ENCODE peak calls at places on chromosomes 7 and 10, in ten cellular contexts. S is heart right ventricle, O is SK-N-SH, I is fibroblast of mammary gland, M is MM.1S, A is esophagus squamous epithelium, Z is brain microvascular endothelial cell, R is H1, Y is K562, B is HCT116. X is an unnamed sample.

GRCh38 chr7:112692333-112692732 is 97.9 kb downstream of the TMEM168 start:
- DNase-seq in S (no peak), O (no peak), I (no peak), M (no peak), A (no peak), Z (no peak), R (no peak), Y (no peak), B (no peak), X (no peak)

GRCh38 chr7:537911-538634 is 18.4 kb upstream of the PDGFA start:
- DNase-seq in S (peak), O (peak), I (peak), M (no peak), A (no peak), Z (peak), R (peak), Y (no peak), B (peak), X (peak)

GRCh38 chr10:58513189-58514101 is 773 bp downstream of the BICC1 start:
- DNase-seq in S (peak), O (peak), I (peak), M (no peak), A (no peak), Z (peak), R (no peak), Y (no peak), B (no peak), X (no peak)

GRCh38 chr10:4450981-4451501 is 375.0 kb upstream of the AKR1E2 start:
- DNase-seq in S (no peak), O (no peak), I (peak), M (no peak), A (no peak), Z (no peak), R (no peak), Y (no peak), B (no peak), X (peak)

GRCh38 chr7:157158400-157158799 is 19.7 kb downstream of the UBE3C start:
- DNase-seq in S (no peak), O (no peak), I (no peak), M (no peak), A (no peak), Z (no peak), R (no peak), Y (no peak), B (no peak), X (no peak)

GRCh38 chr7:123557016-123557630 is 495 bp downstream of the NDUFA5 start:
- DNase-seq in S (no peak), O (no peak), I (peak), M (peak), A (no peak), Z (no peak), R (no peak), Y (no peak), B (no peak), X (no peak)

GRCh38 chr7:139737221-139738100 is 40.3 kb downstream of the HIPK2 start:
- DNase-seq in S (no peak), O (no peak), I (peak), M (no peak), A (no peak), Z (no peak), R (no peak), Y (no peak), B (no peak), X (no peak)

GRCh38 chr7:26156454-26157365 is 4.7 kb downstream of the NFE2L3 start:
- DNase-seq in S (no peak), O (no peak), I (peak), M (peak), A (no peak), Z (peak), R (no peak), Y (peak), B (peak), X (peak)

GRCh38 chr7:131840291-131840690 is 283.9 kb upstream of the PODXL start:
- DNase-seq in S (no peak), O (no peak), I (no peak), M (no peak), A (no peak), Z (no peak), R (no peak), Y (no peak), B (no peak), X (no peak)

GRCh38 chr10:101001225-101002035 is 1.8 kb downstream of the LZTS2 start:
- DNase-seq in S (peak), O (peak), I (peak), M (peak), A (no peak), Z (peak), R (no peak), Y (peak), B (no peak), X (peak)

GRCh38 chr10:21507066-21507669 is 18.3 kb downstream of the SKIDA1 start:
- DNase-seq in S (no peak), O (no peak), I (no peak), M (no peak), A (no peak), Z (no peak), R (no peak), Y (no peak), B (no peak), X (no peak)

GRCh38 chr10:93749218-93749799 is 8.4 kb upstream of the LGI1 start:
- DNase-seq in S (no peak), O (no peak), I (peak), M (no peak), A (no peak), Z (no peak), R (peak), Y (no peak), B (no peak), X (no peak)

GRCh38 chr10:100637785-100638184 is 102.0 kb downstream of the HIF1AN start:
- DNase-seq in S (no peak), O (peak), I (no peak), M (no peak), A (no peak), Z (peak), R (peak), Y (peak), B (peak), X (no peak)

GRCh38 chr7:75584385-75584784 is 92.3 kb downstream of the SPDYE5 start:
- DNase-seq in S (no peak), O (no peak), I (no peak), M (no peak), A (no peak), Z (no peak), R (no peak), Y (no peak), B (no peak), X (no peak)

GRCh38 chr10:33791295-33791694 is 456.8 kb upstream of the NRP1 start:
- DNase-seq in S (no peak), O (no peak), I (peak), M (no peak), A (no peak), Z (no peak), R (no peak), Y (no peak), B (no peak), X (no peak)

GRCh38 chr10:60479305-60480020 is 89.8 kb upstream of the ANK3 start:
- DNase-seq in S (no peak), O (no peak), I (no peak), M (peak), A (no peak), Z (no peak), R (no peak), Y (no peak), B (no peak), X (no peak)

GRCh38 chr7:51930834-51931233 is 614.2 kb upstream of the COBL start:
- DNase-seq in S (no peak), O (no peak), I (no peak), M (peak), A (no peak), Z (no peak), R (no peak), Y (no peak), B (no peak), X (no peak)

GRCh38 chr7:96709381-96710228 is at the start of gene SEM1:
- DNase-seq in S (peak), O (peak), I (peak), M (peak), A (peak), Z (peak), R (peak), Y (peak), B (peak), X (peak)

GRCh38 chr7:151109094-151110048 is 23.1 kb downstream of the AGAP3 start:
- DNase-seq in S (no peak), O (no peak), I (peak), M (no peak), A (no peak), Z (no peak), R (no peak), Y (peak), B (no peak), X (no peak)

GRCh38 chr7:117399820-117400422 is 27.4 kb downstream of the ASZ1 start:
- DNase-seq in S (no peak), O (no peak), I (no peak), M (peak), A (no peak), Z (no peak), R (no peak), Y (no peak), B (no peak), X (no peak)

GRCh38 chr7:79528421-79528820 is 75.0 kb upstream of the MAGI2 start:
- DNase-seq in S (no peak), O (no peak), I (no peak), M (peak), A (no peak), Z (no peak), R (no peak), Y (no peak), B (peak), X (no peak)

GRCh38 chr10:68981074-68981473 is 7.5 kb upstream of the KIFBP start:
- DNase-seq in S (no peak), O (no peak), I (peak), M (no peak), A (no peak), Z (no peak), R (no peak), Y (no peak), B (no peak), X (no peak)

GRCh38 chr7:44882899-44883298 is 2.4 kb downstream of the PURB start:
- DNase-seq in S (no peak), O (no peak), I (peak), M (no peak), A (no peak), Z (no peak), R (no peak), Y (no peak), B (no peak), X (no peak)

DNA sequence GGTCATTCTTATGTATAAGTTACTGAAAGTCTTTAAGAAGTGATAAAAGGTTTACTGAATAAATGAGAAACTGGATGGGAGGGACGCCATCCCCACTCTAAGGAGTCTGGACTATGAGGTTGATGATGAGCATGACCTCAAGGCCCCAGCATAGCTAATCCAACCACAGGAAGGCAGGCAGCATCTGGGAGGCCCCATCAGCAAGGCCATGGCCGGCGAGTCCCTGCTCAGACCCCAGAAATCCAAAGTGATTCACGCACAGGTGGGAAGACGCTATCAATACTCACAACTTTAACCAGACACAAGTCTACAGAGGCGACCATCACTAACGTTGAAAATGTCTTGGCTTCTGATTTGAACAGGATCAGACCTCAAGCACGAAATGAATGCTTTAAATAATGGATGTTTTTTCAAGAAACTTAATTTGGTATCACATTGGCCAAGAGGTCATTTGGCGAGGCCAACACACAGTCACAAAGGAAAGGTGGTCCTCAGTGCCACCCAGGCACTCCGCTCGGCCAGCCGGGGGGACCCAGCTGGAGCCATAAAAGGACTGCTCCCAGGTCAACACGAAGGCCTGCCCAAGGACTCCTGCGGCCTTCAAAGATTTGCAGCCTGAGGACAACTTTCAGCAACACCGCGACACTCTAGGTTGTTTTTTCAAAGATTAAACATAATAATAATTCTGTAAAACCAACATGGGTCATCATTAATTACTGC is 228.5 kb downstream of the PTPRN2 start:
- DNase-seq in S (no peak), O (no peak), I (no peak), M (no peak), A (no peak), Z (no peak), R (no peak), Y (no peak), B (no peak), X (no peak)
- H3K4me3 ChIP-seq in S (no peak), O (no peak), I (no peak), M (no peak), A (no peak), Z (no peak), R (no peak), Y (no peak), B (no peak), X (no peak)

GRCh38 chr10:17035446-17035845 is 94.2 kb downstream of the CUBN start:
- DNase-seq in S (no peak), O (no peak), I (no peak), M (no peak), A (no peak), Z (no peak), R (no peak), Y (no peak), B (no peak), X (no peak)
- TF ChIP-seq CTCF in S (no peak), O (no peak), I (no peak), M (no peak), A (no peak), Z (no peak), R (no peak), Y (no peak), B (no peak), X (no peak)

GRCh38 chr7:148434887-148435286 is 155.7 kb upstream of the C7orf33 start:
- DNase-seq in S (no peak), O (no peak), I (no peak), M (no peak), A (no peak), Z (no peak), R (no peak), Y (no peak), B (no peak), X (no peak)
- H3K4me3 ChIP-seq in S (no peak), O (no peak), I (no peak), M (no peak), A (no peak), Z (no peak), R (no peak), Y (no peak), B (no peak), X (no peak)

GRCh38 chr10:124677291-124677690 is 66.9 kb downstream of the FAM53B start:
- DNase-seq in S (peak), O (peak), I (peak), M (no peak), A (no peak), Z (no peak), R (no peak), Y (no peak), B (no peak), X (no peak)
- TF ChIP-seq CTCF in S (no peak), O (no peak), I (no peak), M (no peak), A (no peak), Z (no peak), R (no peak), Y (no peak), B (no peak), X (no peak)

GRCh38 chr10:128237710-128238109 is 111.5 kb upstream of the MKI67 start:
- DNase-seq in S (no peak), O (no peak), I (no peak), M (no peak), A (no peak), Z (no peak), R (no peak), Y (no peak), B (no peak), X (no peak)

DNA sequence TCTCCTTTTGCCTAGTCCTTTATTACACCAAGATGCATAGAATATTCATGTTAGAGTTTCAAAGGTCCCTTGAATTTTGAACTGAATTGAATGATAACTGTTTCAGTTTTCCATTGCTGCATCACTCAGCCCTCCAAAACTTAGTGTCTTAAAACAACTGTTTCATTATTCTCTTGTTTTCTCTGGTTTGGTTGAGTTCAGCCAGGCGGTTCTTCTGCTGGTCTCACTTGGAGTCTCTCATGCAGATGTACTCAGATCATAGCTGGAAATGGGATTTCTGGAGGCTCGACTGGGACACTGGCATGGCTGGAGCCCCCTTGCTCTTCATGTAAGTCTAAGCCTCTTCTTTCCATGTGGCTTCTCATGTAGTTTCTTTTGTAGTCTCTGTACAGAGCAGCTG is 107.2 kb upstream of the MKI67 start:
- DNase-seq in S (no peak), O (no peak), I (no peak), M (no peak), A (no peak), Z (no peak), R (no peak), Y (no peak), B (no peak), X (no peak)
- H3K4me3 ChIP-seq in S (no peak), O (no peak), I (no peak), M (no peak), A (no peak), Z (no peak), R (no peak), Y (no peak), B (no peak), X (no peak)

GRCh38 chr10:12730809-12731519 is 270.5 kb downstream of the CCDC3 start:
- DNase-seq in S (no peak), O (no peak), I (peak), M (peak), A (no peak), Z (no peak), R (no peak), Y (no peak), B (no peak), X (no peak)

GRCh38 chr10:12728569-12728968 is 272.9 kb downstream of the CCDC3 start:
- DNase-seq in S (no peak), O (no peak), I (no peak), M (no peak), A (no peak), Z (no peak), R (no peak), Y (no peak), B (no peak), X (no peak)

GRCh38 chr10:12727832-12728215 is 273.7 kb downstream of the CCDC3 start:
- DNase-seq in S (no peak), O (no peak), I (no peak), M (no peak), A (no peak), Z (no peak), R (no peak), Y (no peak), B (no peak), X (no peak)

GRCh38 chr10:12726971-12727831 is 274.3 kb downstream of the CCDC3 start:
- DNase-seq in S (no peak), O (no peak), I (no peak), M (no peak), A (no peak), Z (no peak), R (no peak), Y (no peak), B (no peak), X (no peak)

GRCh38 chr10:12729885-12730284 is 271.6 kb downstream of the CCDC3 start:
- DNase-seq in S (no peak), O (peak), I (no peak), M (no peak), A (no peak), Z (no peak), R (peak), Y (peak), B (no peak), X (no peak)
- TF ChIP-seq CTCF in S (no peak), O (peak), I (peak), M (peak), A (no peak), Z (peak), R (peak), Y (peak), B (peak), X (peak)